ENCODE peak calls at places on chromosomes 2 and 18, in five cellular contexts. P, Y, V, A and S are unnamed samples.
A peak's percentile ranks its signal among the peaks of the same experiment; 100 is the strongest.

GRCh38 chr2:61793389-61793836 is 60.4 kb downstream of the FAM161A start:
- DNase-seq in P (peak; percentile 53), Y (no peak), A (peak; percentile 62), V (peak; percentile 95), S (peak; percentile 50)

GRCh38 chr2:235640900-235641299 is 147.1 kb downstream of the AGAP1 start:
- DNase-seq in A (no peak), P (no peak), Y (no peak), V (no peak), S (no peak)

GRCh38 chr2:118834901-118835738 is 12.3 kb downstream of the EN1 start:
- DNase-seq in P (no peak), Y (no peak), V (peak; percentile 73), A (no peak), S (no peak)

GRCh38 chr2:43068053-43068471 is 158.3 kb downstream of the ZFP36L2 start:
- DNase-seq in P (peak; percentile 38), A (no peak), V (peak; percentile 61), Y (no peak), S (no peak)

GRCh38 chr18:2002178-2002577 is 569.1 kb downstream of the METTL4 start:
- DNase-seq in A (no peak), V (peak; percentile 19), P (no peak), Y (no peak), S (no peak)

GRCh38 chr2:28342081-28342967 is 50.3 kb upstream of the FOSL2 start:
- DNase-seq in P (peak; percentile 85), Y (peak; percentile 60), V (no peak), A (no peak), S (no peak)

GRCh38 chr2:231722721-231723307 is 14.5 kb downstream of the PTMA start:
- DNase-seq in V (no peak), P (no peak), Y (no peak), A (no peak), S (no peak)

GRCh38 chr18:50092250-50092780 is 102.6 kb downstream of the MYO5B start:
- DNase-seq in V (peak; percentile 41), Y (no peak), A (no peak), P (no peak), S (no peak)